ENCODE peak calls at places on chromosome 15, in six cellular contexts. D is GM12878, Y is spleen, O is HCT116, R is testis, J is ovary. A is an unnamed sample.

GRCh38 chr15:27545494-27546255 is 553.4 kb downstream of the OCA2 start:
- DNase-seq in D (no peak), Y (no peak), O (no peak), R (no peak), J (no peak), A (no peak)

GRCh38 chr15:94234300-94234699 is 2.9 kb downstream of the MCTP2 start:
- DNase-seq in D (no peak), Y (no peak), O (no peak), R (no peak), J (no peak), A (no peak)

GRCh38 chr15:99706557-99707303 is 26.5 kb downstream of the LYSMD4 start:
- DNase-seq in D (no peak), Y (no peak), O (no peak), R (no peak), J (no peak), A (no peak)

GRCh38 chr15:40320409-40320808 is 3.1 kb upstream of the INAFM2 start:
- DNase-seq in D (no peak), Y (no peak), O (no peak), R (no peak), J (no peak), A (no peak)

GRCh38 chr15:42707873-42708544 is 28.9 kb downstream of the CDAN1 start:
- DNase-seq in D (no peak), Y (no peak), O (no peak), R (no peak), J (no peak), A (no peak)

GRCh38 chr15:22845289-22845900 is 6.9 kb downstream of the NIPA2 start:
- DNase-seq in D (no peak), Y (no peak), O (no peak), R (no peak), J (no peak), A (no peak)

GRCh38 chr15:36313021-36313420 is 266.4 kb upstream of the CDIN1 start:
- DNase-seq in D (no peak), Y (no peak), O (no peak), R (no peak), J (no peak), A (no peak)

GRCh38 chr15:38069001-38069400 is 134.6 kb downstream of the TMCO5A start:
- DNase-seq in D (peak; percentile 74), Y (no peak), O (no peak), R (no peak), J (no peak), A (no peak)

GRCh38 chr15:100727291-100727851 is 125.0 kb downstream of the ASB7 start:
- DNase-seq in D (no peak), Y (no peak), O (no peak), R (no peak), J (no peak), A (no peak)

GRCh38 chr15:22808761-22809280 is 22.4 kb downstream of the NIPA1 start:
- DNase-seq in D (no peak), Y (no peak), O (no peak), R (no peak), J (no peak), A (no peak)

GRCh38 chr15:71096676-71097075 is 18.6 kb upstream of the THSD4 start:
- DNase-seq in D (no peak), Y (no peak), O (no peak), R (no peak), J (no peak), A (no peak)

GRCh38 chr15:31396881-31397560 is 70.4 kb downstream of the KLF13 start:
- DNase-seq in D (no peak), Y (peak; percentile 90), O (peak; percentile 66), R (peak; percentile 87), J (peak; percentile 63), A (peak; percentile 55)

GRCh38 chr15:39565851-39566250 is 15.0 kb upstream of the THBS1 start:
- DNase-seq in D (no peak), Y (no peak), O (no peak), R (no peak), J (no peak), A (no peak)

GRCh38 chr15:63610209-63610841 is 13.1 kb downstream of the FBXL22 start:
- DNase-seq in D (peak; percentile 61), Y (no peak), O (peak; percentile 69), R (peak; percentile 77), J (peak; percentile 46), A (peak; percentile 79)

GRCh38 chr15:45347033-45347432 is 31.3 kb downstream of the GATM start:
- DNase-seq in D (no peak), Y (no peak), O (no peak), R (no peak), J (no peak), A (no peak)

GRCh38 chr15:44550256-44550655 is 13.3 kb downstream of the EIF3J start:
- DNase-seq in D (no peak), Y (no peak), O (no peak), R (no peak), J (no peak), A (no peak)

GRCh38 chr15:81023483-81024264 is 23.0 kb downstream of the TLNRD1 start:
- DNase-seq in D (peak; percentile 97), Y (peak; percentile 86), O (no peak), R (peak; percentile 44), J (no peak), A (no peak)

GRCh38 chr15:44317423-44317822 is 28.9 kb downstream of the GOLM2 start:
- DNase-seq in D (no peak), Y (no peak), O (no peak), R (no peak), J (no peak), A (no peak)

GRCh38 chr15:32743411-32744145 is 25.8 kb downstream of the GREM1 start:
- DNase-seq in D (no peak), Y (no peak), O (no peak), R (no peak), J (no peak), A (no peak)

GRCh38 chr15:70382762-70383458 is 285.2 kb upstream of the TLE3 start:
- DNase-seq in D (no peak), Y (no peak), O (no peak), R (no peak), J (no peak), A (no peak)

GRCh38 chr15:71226536-71227455 is 111.5 kb downstream of the THSD4 start:
- DNase-seq in D (no peak), Y (no peak), O (no peak), R (no peak), J (no peak), A (no peak)

GRCh38 chr15:74461847-74462511 is 1.0 kb upstream of the UBL7 start:
- DNase-seq in D (no peak), Y (no peak), O (no peak), R (no peak), J (no peak), A (no peak)

GRCh38 chr15:41291065-41291631 is 41.2 kb downstream of the OIP5 start:
- DNase-seq in D (peak; percentile 84), Y (peak; percentile 77), O (no peak), R (no peak), J (no peak), A (peak; percentile 53)

GRCh38 chr15:68617777-68618176 is 39.0 kb downstream of the CORO2B start:
- DNase-seq in D (no peak), Y (no peak), O (no peak), R (no peak), J (no peak), A (no peak)
- H3K27ac ChIP-seq in D (no peak overlapping the region), Y (no peak overlapping the region), O (no peak overlapping the region), R (no peak overlapping the region), J (peak overlapping the region; percentile 63), A (no peak overlapping the region)

DNA sequence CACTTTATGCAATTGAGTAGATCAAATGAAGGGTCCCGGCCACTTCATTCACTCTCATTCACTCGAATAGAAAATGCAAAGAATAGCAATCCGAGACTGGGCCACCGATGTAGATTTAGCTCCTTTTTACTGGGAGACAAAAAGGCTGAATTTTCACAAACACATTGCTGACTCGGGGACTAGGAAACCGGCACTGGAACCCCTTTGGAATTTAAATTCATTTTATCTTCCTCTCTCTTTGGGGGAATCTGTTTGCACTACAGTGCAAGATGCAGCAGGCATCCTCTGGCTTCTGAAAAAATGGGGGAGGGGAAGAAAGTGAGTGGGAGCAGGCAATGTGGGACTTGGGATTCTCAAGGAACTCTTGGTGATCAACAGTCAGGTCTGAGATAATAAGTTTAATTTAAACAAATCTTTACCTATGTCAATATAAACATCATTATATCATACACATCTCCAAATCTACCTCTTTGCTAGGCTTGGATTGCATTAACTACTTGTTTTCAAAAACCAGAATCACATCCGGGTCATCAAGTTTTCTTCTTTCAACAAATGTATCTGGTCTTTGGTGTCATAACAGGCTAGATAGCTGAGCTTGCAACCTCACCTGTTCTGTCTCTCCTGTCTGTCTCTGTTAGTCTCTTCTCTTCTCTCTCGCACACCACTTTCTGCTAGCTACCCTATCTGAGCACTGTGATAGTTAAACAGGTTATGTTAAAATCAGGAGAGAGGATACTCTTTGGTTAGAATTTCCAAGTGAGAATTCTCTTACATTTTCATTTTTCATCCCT is 6.6 kb downstream of the FOXB1 start:
- DNase-seq in D (no peak), Y (no peak), O (no peak), R (no peak), J (no peak), A (no peak)
- H3K4me1 ChIP-seq in D (no peaks in the 10 kb centered on the region), Y (peaks cover 9% of the 10 kb centered on the region), O (no peaks in the 10 kb centered on the region), R (peaks cover 3% of the 10 kb centered on the region), J (peaks cover 5% of the 10 kb centered on the region), A (no peaks in the 10 kb centered on the region)

GRCh38 chr15:77630064-77630463 is 2.6 kb downstream of the LINGO1 start:
- DNase-seq in D (no peak), Y (no peak), O (no peak), R (no peak), J (no peak), A (no peak)

GRCh38 chr15:77630956-77631789 is 1.5 kb downstream of the LINGO1 start:
- DNase-seq in D (no peak), Y (no peak), O (no peak), R (peak; percentile 47), J (no peak), A (no peak)

GRCh38 chr15:77633134-77633912 is 611 bp upstream of the LINGO1 start:
- DNase-seq in D (no peak), Y (peak; percentile 95), O (peak; percentile 74), R (peak; percentile 91), J (peak; percentile 78), A (peak; percentile 91)

GRCh38 chr15:77632760-77633133 is at the start of gene LINGO1:
- DNase-seq in D (no peak), Y (no peak), O (no peak), R (no peak), J (no peak), A (no peak)

DNA sequence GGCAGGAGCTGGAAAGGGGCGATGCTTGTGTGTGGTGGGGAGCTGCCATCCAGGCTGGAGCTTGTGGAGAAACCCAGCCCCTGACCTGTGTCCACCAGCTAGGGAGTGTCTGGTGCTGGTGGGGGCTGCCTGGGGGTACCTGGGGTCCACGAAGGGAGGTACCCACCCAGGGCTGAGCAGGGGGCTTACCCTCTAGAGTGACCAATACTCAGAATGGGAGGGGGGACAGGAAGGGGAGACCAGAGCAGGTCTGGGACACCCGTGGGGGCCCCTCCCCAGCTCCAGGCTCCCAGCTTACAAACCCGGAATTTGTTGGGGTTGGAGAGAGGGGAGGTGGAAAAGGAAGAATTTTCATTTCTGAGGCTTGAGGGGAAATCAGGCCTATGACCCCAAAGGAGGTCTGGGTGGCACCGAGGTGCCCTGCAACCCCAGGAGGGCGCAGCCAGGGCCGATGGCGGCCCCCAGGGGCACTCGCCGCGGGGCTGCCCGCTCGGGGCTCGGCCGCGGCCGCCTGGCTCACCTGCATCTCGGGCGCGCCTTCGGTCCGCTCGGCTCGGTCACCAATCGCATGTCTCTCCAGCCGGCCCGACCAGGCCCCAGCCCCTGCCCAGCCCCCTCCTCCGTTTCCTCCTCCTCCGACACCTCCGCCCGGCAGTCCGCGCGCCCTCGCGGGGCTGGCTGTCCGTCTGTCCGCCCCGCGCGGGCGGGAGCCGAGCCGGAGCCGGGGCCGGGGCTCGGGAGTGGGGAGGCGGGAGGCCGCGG is 741 bp downstream of the LINGO1 start:
- DNase-seq in D (no peak), Y (no peak), O (no peak), R (no peak), J (no peak), A (no peak)
- TF ChIP-seq POLR2A in D (no peak), Y (no peak), O (no peak), R (no peak), J (no peak), A (no peak)

GRCh38 chr15:50440932-50441331 is 16.7 kb downstream of the USP8 start:
- DNase-seq in D (no peak), Y (no peak), O (no peak), R (no peak), J (no peak), A (no peak)
- H3K27ac ChIP-seq in D (no peak overlapping the region), Y (no peak overlapping the region), O (no peak overlapping the region), R (no peak overlapping the region), J (no peak overlapping the region), A (no peak overlapping the region)